ENCODE peak calls at places on chromosome 16, in nine cellular contexts. K is stimulated activated CD4-positive, alpha-beta T cell treated with anti-CD3 and anti-CD28 coated beads, Interleukin-4, amount 100 ng/mL, for 24 hours; M is fibroblast of the conjunctiva; A is AG20443; Y is mucosa of gallbladder; U is cardiac fibroblast; Z is A549; G is NCI-H1105; J is activated CD4-positive, alpha-beta T cell treated with anti-CD3 and anti-CD28 coated beads, Interleukin-2, amount 50 U/mL, for 48 hours. E is an unnamed sample.

GRCh38 chr16:22124583-22125284 is 32.4 kb downstream of the VWA3A start:
- DNase-seq in K (no peak), Y (no peak), G (no peak), M (no peak), J (no peak), A (no peak), Z (no peak), U (no peak), E (no peak)

GRCh38 chr16:69064164-69064563 is 41.3 kb upstream of the HAS3 start:
- DNase-seq in K (no peak), A (no peak), Y (no peak), J (no peak), M (no peak), Z (peak; percentile 63), U (no peak), G (no peak), E (no peak)

GRCh38 chr16:81696136-81696958 is 82.7 kb upstream of the PLCG2 start:
- DNase-seq in Z (no peak), K (no peak), A (no peak), U (no peak), G (no peak), J (no peak), M (no peak), Y (no peak), E (no peak)

GRCh38 chr16:48385272-48385953 is at the start of gene SIAH1:
- DNase-seq in J (peak; percentile 82), G (peak; percentile 94), A (peak; percentile 97), M (no peak), U (peak; percentile 76), Y (peak; percentile 87), K (peak; percentile 85), Z (peak; percentile 82), E (peak; percentile 98)

GRCh38 chr16:51989637-51990230 is 557.2 kb downstream of the TOX3 start:
- DNase-seq in J (no peak), K (no peak), U (no peak), Y (no peak), A (no peak), G (no peak), M (no peak), Z (no peak), E (no peak)

GRCh38 chr16:9053006-9053601 is 38.3 kb upstream of the HAPSTR1 start:
- DNase-seq in K (peak; percentile 14), A (peak; percentile 61), G (no peak), Z (peak; percentile 95), M (peak; percentile 45), J (peak; percentile 28), U (peak; percentile 83), Y (peak; percentile 30), E (no peak)

GRCh38 chr16:20610892-20611349 is 34.8 kb upstream of the ACSM2B start:
- DNase-seq in M (no peak), A (no peak), G (no peak), K (no peak), Y (no peak), U (no peak), Z (no peak), J (no peak), E (no peak)

GRCh38 chr16:54489225-54489781 is 202.7 kb upstream of the IRX3 start:
- DNase-seq in U (peak; percentile 38), A (no peak), K (no peak), Y (no peak), J (no peak), M (no peak), G (peak; percentile 92), Z (peak; percentile 26), E (no peak)

GRCh38 chr16:29696881-29697331 is 17.9 kb downstream of the QPRT start:
- DNase-seq in J (no peak), A (no peak), U (no peak), Z (no peak), Y (no peak), M (no peak), K (no peak), G (no peak), E (no peak)

GRCh38 chr16:84759061-84759460 is 59.3 kb downstream of the USP10 start:
- DNase-seq in Y (no peak), A (no peak), G (no peak), K (no peak), J (no peak), M (no peak), U (no peak), Z (no peak), E (no peak)

GRCh38 chr16:84434800-84435199 is 66.5 kb downstream of the ATP2C2 start:
- DNase-seq in U (no peak), Y (no peak), Z (no peak), G (no peak), M (no peak), K (no peak), J (no peak), A (no peak), E (no peak)

GRCh38 chr16:54239441-54239840 is 47.1 kb downstream of the IRX3 start:
- DNase-seq in J (no peak), A (no peak), U (no peak), Y (no peak), M (no peak), K (no peak), G (no peak), Z (no peak), E (no peak)

GRCh38 chr16:84450176-84450865 is 54.1 kb downstream of the MEAK7 start:
- DNase-seq in J (no peak), Z (no peak), M (no peak), U (no peak), A (no peak), G (no peak), Y (no peak), K (no peak), E (no peak)

GRCh38 chr16:85125570-85126382 is 13.5 kb upstream of the CIBAR2 start:
- DNase-seq in J (no peak), U (no peak), Y (no peak), M (no peak), K (no peak), G (no peak), Z (no peak), A (no peak), E (no peak)

GRCh38 chr16:84690088-84690819 is 9.5 kb upstream of the USP10 start:
- DNase-seq in U (no peak), K (no peak), Z (no peak), G (no peak), A (no peak), M (no peak), Y (no peak), J (no peak), E (no peak)

GRCh38 chr16:57345666-57346204 is 12.8 kb upstream of the CCL22 start:
- DNase-seq in Z (no peak), A (no peak), M (no peak), J (no peak), U (no peak), G (no peak), K (no peak), Y (no peak), E (no peak)

GRCh38 chr16:78576941-78577340 is 477.5 kb downstream of the WWOX start:
- DNase-seq in J (no peak), Z (peak; percentile 4), G (no peak), U (no peak), K (no peak), Y (no peak), M (no peak), A (no peak), E (no peak)

GRCh38 chr16:84482001-84482891 is 22.2 kb downstream of the MEAK7 start:
- DNase-seq in G (no peak), M (no peak), A (no peak), K (no peak), J (no peak), Z (no peak), U (no peak), Y (no peak), E (no peak)

GRCh38 chr16:66521951-66522771 is 27.8 kb downstream of the TK2 start:
- DNase-seq in U (peak; percentile 85), A (peak; percentile 57), K (peak; percentile 95), Y (no peak), G (no peak), M (no peak), Z (no peak), J (peak; percentile 96), E (no peak)